ENCODE peak calls at places on chromosomes 6 and 20, in eight cellular contexts. J, R, I, E, L, W, Q and A are unnamed samples.

GRCh38 chr6:44631968-44632367 is 244.5 kb downstream of the CDC5L start:
- DNase-seq in J (no peak), R (no peak), I (no peak), E (no peak), L (no peak), W (no peak), Q (no peak), A (no peak)

GRCh38 chr6:16493112-16493511 is 254.7 kb downstream of the GMPR start:
- DNase-seq in J (no peak), R (no peak), I (no peak), E (no peak), L (no peak), W (no peak), Q (no peak), A (no peak)

GRCh38 chr20:11120451-11120850 is 446.7 kb upstream of the JAG1 start:
- DNase-seq in J (no peak), R (no peak), I (no peak), E (no peak), L (no peak), W (no peak), Q (no peak), A (no peak)

GRCh38 chr6:39228992-39229767 is at the start of gene KCNK5:
- DNase-seq in J (peak), R (peak), I (peak), E (peak), L (no peak), W (peak), Q (peak), A (peak)

GRCh38 chr20:818001-818664 is 15.4 kb upstream of the FAM110A start:
- DNase-seq in J (no peak), R (no peak), I (peak), E (no peak), L (no peak), W (no peak), Q (no peak), A (peak)

GRCh38 chr6:100001915-100002388 is 7.9 kb upstream of the MCHR2 start:
- DNase-seq in J (no peak), R (peak), I (no peak), E (no peak), L (peak), W (peak), Q (peak), A (peak)

GRCh38 chr6:13965582-13966127 is 40.9 kb downstream of the RNF182 start:
- DNase-seq in J (no peak), R (no peak), I (no peak), E (no peak), L (no peak), W (no peak), Q (no peak), A (no peak)

GRCh38 chr6:52089758-52090348 is 2.4 kb upstream of the PKHD1 start:
- DNase-seq in J (no peak), R (no peak), I (no peak), E (no peak), L (no peak), W (no peak), Q (no peak), A (no peak)